ENCODE peak calls at places on chromosomes 11 and 22, in ten cellular contexts. One of them, this sample, is unnamed.

GRCh38 chr11:77515483-77515882 is 41.6 kb upstream of the PAK1 start:
- DNase-seq in RPMI7951: no peak
- DNase-seq in T-helper 2 cell: no peak
- DNase-seq in COR-L47: no peak
- DNase-seq in head of caudate nucleus: no peak
- DNase-seq in bronchial epithelial cell: peak; percentile 47
- DNase-seq in colonic mucosa: peak; percentile 56
- DNase-seq in CD8-positive, alpha-beta T cell: no peak
- DNase-seq in NCI-H526: no peak
- DNase-seq in AG09309: no peak
- DNase-seq in this sample: no peak

GRCh38 chr11:119218141-119218878 is 12.2 kb downstream of the CBL start:
- DNase-seq in RPMI7951: peak; percentile 92
- DNase-seq in T-helper 2 cell: no peak
- DNase-seq in COR-L47: no peak
- DNase-seq in head of caudate nucleus: no peak
- DNase-seq in bronchial epithelial cell: peak; percentile 100
- DNase-seq in colonic mucosa: no peak
- DNase-seq in CD8-positive, alpha-beta T cell: no peak
- DNase-seq in NCI-H526: no peak
- DNase-seq in AG09309: peak; percentile 80
- DNase-seq in this sample: peak; percentile 93

GRCh38 chr11:117731689-117732290 is 65.2 kb downstream of the DSCAML1 start:
- DNase-seq in RPMI7951: no peak
- DNase-seq in T-helper 2 cell: no peak
- DNase-seq in COR-L47: no peak
- DNase-seq in head of caudate nucleus: no peak
- DNase-seq in bronchial epithelial cell: no peak
- DNase-seq in colonic mucosa: no peak
- DNase-seq in CD8-positive, alpha-beta T cell: no peak
- DNase-seq in NCI-H526: peak; percentile 99
- DNase-seq in AG09309: no peak
- DNase-seq in this sample: no peak

GRCh38 chr11:88115828-88116410 is 59.3 kb downstream of the RAB38 start:
- DNase-seq in RPMI7951: no peak
- DNase-seq in T-helper 2 cell: no peak
- DNase-seq in COR-L47: no peak
- DNase-seq in head of caudate nucleus: no peak
- DNase-seq in bronchial epithelial cell: no peak
- DNase-seq in colonic mucosa: no peak
- DNase-seq in CD8-positive, alpha-beta T cell: no peak
- DNase-seq in NCI-H526: no peak
- DNase-seq in AG09309: no peak
- DNase-seq in this sample: no peak

GRCh38 chr22:36758792-36759271 is 17.1 kb downstream of the IFT27 start:
- DNase-seq in RPMI7951: no peak
- DNase-seq in T-helper 2 cell: no peak
- DNase-seq in COR-L47: no peak
- DNase-seq in head of caudate nucleus: no peak
- DNase-seq in bronchial epithelial cell: no peak
- DNase-seq in colonic mucosa: no peak
- DNase-seq in CD8-positive, alpha-beta T cell: no peak
- DNase-seq in NCI-H526: no peak
- DNase-seq in AG09309: no peak
- DNase-seq in this sample: no peak

GRCh38 chr22:27682438-27682837 is 119.1 kb downstream of the MN1 start:
- DNase-seq in RPMI7951: no peak
- DNase-seq in T-helper 2 cell: no peak
- DNase-seq in COR-L47: no peak
- DNase-seq in head of caudate nucleus: no peak
- DNase-seq in bronchial epithelial cell: no peak
- DNase-seq in colonic mucosa: no peak
- DNase-seq in CD8-positive, alpha-beta T cell: no peak
- DNase-seq in NCI-H526: peak; percentile 90
- DNase-seq in AG09309: no peak
- DNase-seq in this sample: no peak

GRCh38 chr11:62931501-62932278 is 10.5 kb upstream of the CHRM1 start:
- DNase-seq in RPMI7951: peak; percentile 43
- DNase-seq in T-helper 2 cell: no peak
- DNase-seq in COR-L47: no peak
- DNase-seq in head of caudate nucleus: no peak
- DNase-seq in bronchial epithelial cell: no peak
- DNase-seq in colonic mucosa: no peak
- DNase-seq in CD8-positive, alpha-beta T cell: no peak
- DNase-seq in NCI-H526: no peak
- DNase-seq in AG09309: no peak
- DNase-seq in this sample: no peak

GRCh38 chr11:35615911-35616900 is 2.1 kb upstream of the FJX1 start:
- DNase-seq in RPMI7951: peak; percentile 49
- DNase-seq in T-helper 2 cell: no peak
- DNase-seq in COR-L47: peak; percentile 38
- DNase-seq in head of caudate nucleus: peak; percentile 63
- DNase-seq in bronchial epithelial cell: peak; percentile 53
- DNase-seq in colonic mucosa: no peak
- DNase-seq in CD8-positive, alpha-beta T cell: no peak
- DNase-seq in NCI-H526: peak; percentile 69
- DNase-seq in AG09309: no peak
- DNase-seq in this sample: peak; percentile 63

GRCh38 chr11:101797335-101797734 is 117.5 kb upstream of the CEP126 start:
- DNase-seq in RPMI7951: peak; percentile 14
- DNase-seq in T-helper 2 cell: no peak
- DNase-seq in COR-L47: no peak
- DNase-seq in head of caudate nucleus: no peak
- DNase-seq in bronchial epithelial cell: peak; percentile 33
- DNase-seq in colonic mucosa: no peak
- DNase-seq in CD8-positive, alpha-beta T cell: no peak
- DNase-seq in NCI-H526: no peak
- DNase-seq in AG09309: no peak
- DNase-seq in this sample: peak; percentile 14

GRCh38 chr22:30267382-30268302 is 991 bp upstream of the OSM start:
- DNase-seq in RPMI7951: no peak
- DNase-seq in T-helper 2 cell: peak; percentile 49
- DNase-seq in COR-L47: no peak
- DNase-seq in head of caudate nucleus: no peak
- DNase-seq in bronchial epithelial cell: no peak
- DNase-seq in colonic mucosa: no peak
- DNase-seq in CD8-positive, alpha-beta T cell: no peak
- DNase-seq in NCI-H526: no peak
- DNase-seq in AG09309: no peak
- DNase-seq in this sample: no peak

GRCh38 chr11:10864688-10865087 is 6.8 kb upstream of the ZBED5 start:
- DNase-seq in RPMI7951: no peak
- DNase-seq in T-helper 2 cell: no peak
- DNase-seq in COR-L47: no peak
- DNase-seq in head of caudate nucleus: no peak
- DNase-seq in bronchial epithelial cell: no peak
- DNase-seq in colonic mucosa: no peak
- DNase-seq in CD8-positive, alpha-beta T cell: no peak
- DNase-seq in NCI-H526: no peak
- DNase-seq in AG09309: no peak
- DNase-seq in this sample: no peak

GRCh38 chr11:61972796-61973602 is 5.6 kb upstream of the FTH1 start:
- DNase-seq in RPMI7951: peak; percentile 87
- DNase-seq in T-helper 2 cell: no peak
- DNase-seq in COR-L47: no peak
- DNase-seq in head of caudate nucleus: no peak
- DNase-seq in bronchial epithelial cell: peak; percentile 97
- DNase-seq in colonic mucosa: peak; percentile 54
- DNase-seq in CD8-positive, alpha-beta T cell: peak; percentile 36
- DNase-seq in NCI-H526: peak; percentile 50
- DNase-seq in AG09309: peak; percentile 90
- DNase-seq in this sample: no peak

GRCh38 chr11:61833478-61833877 is 5.4 kb downstream of the FADS2 start:
- DNase-seq in RPMI7951: no peak
- DNase-seq in T-helper 2 cell: no peak
- DNase-seq in COR-L47: no peak
- DNase-seq in head of caudate nucleus: no peak
- DNase-seq in bronchial epithelial cell: no peak
- DNase-seq in colonic mucosa: no peak
- DNase-seq in CD8-positive, alpha-beta T cell: no peak
- DNase-seq in NCI-H526: peak; percentile 73
- DNase-seq in AG09309: no peak
- DNase-seq in this sample: no peak

GRCh38 chr22:37329239-37330140 is 47.2 kb downstream of the CYTH4 start:
- DNase-seq in RPMI7951: peak; percentile 74
- DNase-seq in T-helper 2 cell: no peak
- DNase-seq in COR-L47: no peak
- DNase-seq in head of caudate nucleus: no peak
- DNase-seq in bronchial epithelial cell: peak; percentile 83
- DNase-seq in colonic mucosa: no peak
- DNase-seq in CD8-positive, alpha-beta T cell: no peak
- DNase-seq in NCI-H526: no peak
- DNase-seq in AG09309: no peak
- DNase-seq in this sample: no peak

This sample was measured in brain microvascular endothelial cell.